ENCODE peak calls at places on chromosomes 6 and 20, in nine cellular contexts. W is CD8-positive, alpha-beta T cell; A is left cardiac atrium; X is stimulated activated CD4-positive, alpha-beta T cell treated with anti-CD3 and anti-CD28 coated beads, Interleukin-1b, Interleukin-23, amount 100 ng/mL, for 48 hours; R is GM20000; Y is activated CD4-positive, alpha-beta T cell treated with anti-CD3 and anti-CD28 coated beads, Interleukin-2, amount 50 U/mL, for 48 hours; L is DMS 273 treated with DMSO at 0.1 percent for 48 hours; J is brain microvascular endothelial cell; K is PC-3. B is an unnamed sample.

GRCh38 chr20:62571667-62572344 is 70.5 kb upstream of the SLCO4A1 start:
- DNase-seq in W (no peak), A (no peak), X (peak; percentile 16), R (peak; percentile 70), Y (peak; percentile 26), L (no peak), J (no peak), K (peak; percentile 38), B (no peak)

GRCh38 chr20:57398231-57398821 is 7.1 kb downstream of the RBM38 start:
- DNase-seq in W (peak; percentile 94), A (peak; percentile 57), X (peak; percentile 83), R (peak; percentile 89), Y (peak; percentile 83), L (no peak), J (no peak), K (no peak), B (peak; percentile 79)

GRCh38 chr6:4210619-4211419 is 75.4 kb upstream of the ECI2 start:
- DNase-seq in W (peak; percentile 64), A (peak; percentile 41), X (peak; percentile 71), R (peak; percentile 53), Y (peak; percentile 70), L (peak; percentile 27), J (peak; percentile 73), K (peak; percentile 80), B (peak; percentile 31)

GRCh38 chr6:154668156-154668555 is 65.1 kb upstream of the SCAF8 start:
- DNase-seq in W (no peak), A (no peak), X (no peak), R (no peak), Y (no peak), L (no peak), J (no peak), K (no peak), B (no peak)

GRCh38 chr20:53872561-53873248 is 197.7 kb downstream of the BCAS1 start:
- DNase-seq in W (peak; percentile 40), A (no peak), X (no peak), R (no peak), Y (peak; percentile 28), L (peak; percentile 35), J (peak; percentile 28), K (no peak), B (no peak)

GRCh38 chr6:56570434-56571359 is 72.0 kb downstream of the DST start:
- DNase-seq in W (no peak), A (no peak), X (no peak), R (peak; percentile 30), Y (no peak), L (no peak), J (no peak), K (peak; percentile 60), B (peak; percentile 14)

GRCh38 chr20:58692579-58693225 is at the start of gene NPEPL1:
- DNase-seq in W (peak; percentile 55), A (peak; percentile 76), X (peak; percentile 58), R (peak; percentile 99), Y (peak; percentile 62), L (no peak), J (no peak), K (peak; percentile 88), B (peak; percentile 99)

GRCh38 chr20:10955166-10955565 is 281.4 kb upstream of the JAG1 start:
- DNase-seq in W (no peak), A (no peak), X (no peak), R (no peak), Y (no peak), L (no peak), J (no peak), K (no peak), B (no peak)

GRCh38 chr6:36373368-36374009 is 14.0 kb downstream of the ETV7 start:
- DNase-seq in W (no peak), A (no peak), X (no peak), R (no peak), Y (no peak), L (no peak), J (no peak), K (no peak), B (no peak)

GRCh38 chr6:75893058-75893775 is 144.2 kb downstream of the MYO6 start:
- DNase-seq in W (no peak), A (no peak), X (no peak), R (peak; percentile 31), Y (no peak), L (peak; percentile 23), J (peak; percentile 40), K (peak; percentile 78), B (no peak)

GRCh38 chr6:109875973-109876372 is 102.1 kb upstream of the GPR6 start:
- DNase-seq in W (no peak), A (no peak), X (no peak), R (no peak), Y (no peak), L (no peak), J (no peak), K (no peak), B (no peak)

GRCh38 chr20:9330151-9330550 is 184.2 kb upstream of the LAMP5 start:
- DNase-seq in W (no peak), A (no peak), X (no peak), R (no peak), Y (no peak), L (no peak), J (no peak), K (no peak), B (no peak)

GRCh38 chr6:15061176-15061575 is 184.7 kb upstream of the JARID2 start:
- DNase-seq in W (no peak), A (no peak), X (no peak), R (no peak), Y (no peak), L (no peak), J (no peak), K (no peak), B (no peak)

GRCh38 chr6:150204705-150205472 is 62.0 kb downstream of the PPP1R14C start:
- DNase-seq in W (no peak), A (peak; percentile 28), X (no peak), R (no peak), Y (no peak), L (no peak), J (no peak), K (no peak), B (no peak)

GRCh38 chr6:22558288-22558882 is 11.0 kb upstream of the HDGFL1 start:
- DNase-seq in W (no peak), A (no peak), X (no peak), R (no peak), Y (no peak), L (no peak), J (no peak), K (peak; percentile 93), B (no peak)

GRCh38 chr20:48149887-48150286 is 364.6 kb upstream of the SULF2 start:
- DNase-seq in W (no peak), A (no peak), X (no peak), R (no peak), Y (no peak), L (no peak), J (no peak), K (no peak), B (no peak)

GRCh38 chr20:2859330-2860121 is 13.8 kb upstream of the PTPRA start:
- DNase-seq in W (no peak), A (no peak), X (no peak), R (no peak), Y (no peak), L (no peak), J (no peak), K (no peak), B (no peak)

GRCh38 chr20:25532015-25532751 is 53.1 kb downstream of the NINL start:
- DNase-seq in W (no peak), A (no peak), X (no peak), R (no peak), Y (no peak), L (no peak), J (no peak), K (peak; percentile 87), B (no peak)

GRCh38 chr20:57399587-57400261 is 8.5 kb downstream of the RBM38 start:
- DNase-seq in W (no peak), A (peak; percentile 51), X (peak; percentile 59), R (peak; percentile 87), Y (peak; percentile 70), L (no peak), J (no peak), K (no peak), B (peak; percentile 73)

GRCh38 chr6:75431379-75431778 is 62.2 kb downstream of the FILIP1 start:
- DNase-seq in W (no peak), A (no peak), X (no peak), R (no peak), Y (no peak), L (no peak), J (peak; percentile 62), K (peak; percentile 47), B (no peak)

GRCh38 chr20:1894471-1894950 is 696 bp upstream of the SIRPA start:
- DNase-seq in W (no peak), A (peak; percentile 56), X (no peak), R (peak; percentile 75), Y (peak; percentile 20), L (no peak), J (no peak), K (peak; percentile 62), B (peak; percentile 28)

GRCh38 chr20:64069614-64070243 is 6.7 kb downstream of the TCEA2 start:
- DNase-seq in W (no peak), A (no peak), X (no peak), R (peak; percentile 77), Y (no peak), L (no peak), J (no peak), K (peak; percentile 48), B (no peak)

GRCh38 chr6:49384913-49385312 is 78.1 kb downstream of the MMUT start:
- DNase-seq in W (no peak), A (no peak), X (no peak), R (no peak), Y (no peak), L (no peak), J (no peak), K (no peak), B (no peak)

GRCh38 chr6:2124260-2124709 is 121.1 kb downstream of the GMDS start:
- DNase-seq in W (no peak), A (peak; percentile 79), X (no peak), R (no peak), Y (no peak), L (no peak), J (no peak), K (no peak), B (no peak)

GRCh38 chr6:30042914-30043313 is 18.2 kb upstream of the POLR1H start:
- DNase-seq in W (no peak), A (no peak), X (no peak), R (peak; percentile 50), Y (no peak), L (no peak), J (no peak), K (no peak), B (no peak)

B was measured in GM19239.